ENCODE peak calls at places on chromosomes 4 and X, in six cellular contexts. O, Q, R, H, V and C are unnamed samples.

GRCh38 chrX:17621566-17622270 is 115.6 kb upstream of the SCML1 start:
- DNase-seq in O (no peak), Q (no peak), R (no peak), H (no peak), V (no peak), C (no peak)

GRCh38 chr4:5399790-5400421 is 308.5 kb downstream of the EVC2 start:
- DNase-seq in O (no peak), Q (no peak), R (peak), H (peak), V (no peak), C (no peak)

GRCh38 chrX:68462197-68462596 is 28.9 kb upstream of the OPHN1 start:
- DNase-seq in O (no peak), Q (no peak), R (no peak), H (peak), V (no peak), C (no peak)

GRCh38 chr4:107131295-107131694 is 95.2 kb upstream of the DKK2 start:
- DNase-seq in O (no peak), Q (no peak), R (no peak), H (no peak), V (no peak), C (no peak)

GRCh38 chr4:56531149-56531770 is 25.7 kb downstream of the ARL9 start:
- DNase-seq in O (no peak), Q (no peak), R (peak), H (no peak), V (no peak), C (no peak)

GRCh38 chr4:92303621-92304027 is at the start of gene GRID2:
- DNase-seq in O (no peak), Q (peak), R (peak), H (peak), V (peak), C (peak)

GRCh38 chr4:185735887-185736286 is 76.1 kb downstream of the SORBS2 start:
- DNase-seq in O (no peak), Q (no peak), R (no peak), H (no peak), V (no peak), C (no peak)

GRCh38 chrX:114338870-114339269 is 245.0 kb upstream of the HTR2C start:
- DNase-seq in O (no peak), Q (no peak), R (no peak), H (no peak), V (no peak), C (no peak)

GRCh38 chr4:167578906-167579305 is 344.6 kb upstream of the SPOCK3 start:
- DNase-seq in O (no peak), Q (no peak), R (peak), H (peak), V (no peak), C (no peak)

GRCh38 chrX:87846956-87847355 is 329.4 kb downstream of the KLHL4 start:
- DNase-seq in O (no peak), Q (no peak), R (no peak), H (no peak), V (no peak), C (no peak)

GRCh38 chr4:119011607-119011988 is 122.9 kb downstream of the SYNPO2 start:
- DNase-seq in O (no peak), Q (no peak), R (no peak), H (no peak), V (no peak), C (no peak)

GRCh38 chr4:879730-880079 is 52.4 kb downstream of the GAK start:
- DNase-seq in O (no peak), Q (no peak), R (no peak), H (no peak), V (no peak), C (no peak)

GRCh38 chr4:151888367-151888866 is 127.6 kb upstream of the GATB start:
- DNase-seq in O (no peak), Q (no peak), R (no peak), H (no peak), V (no peak), C (no peak)

GRCh38 chrX:130055103-130055502 is 55.2 kb downstream of the ELF4 start:
- DNase-seq in O (no peak), Q (peak), R (no peak), H (no peak), V (no peak), C (no peak)

GRCh38 chrX:123504047-123504446 is 228.8 kb downstream of the THOC2 start:
- DNase-seq in O (no peak), Q (no peak), R (no peak), H (no peak), V (no peak), C (no peak)

GRCh38 chr4:7629855-7630254 is 195.1 kb upstream of the PSAPL1 start:
- DNase-seq in O (no peak), Q (no peak), R (no peak), H (no peak), V (no peak), C (no peak)

GRCh38 chr4:182938213-182938645 is 21.0 kb upstream of the DCTD start:
- DNase-seq in O (peak), Q (peak), R (peak), H (peak), V (peak), C (peak)

GRCh38 chr4:113474017-113474416 is 287.5 kb downstream of the CAMK2D start:
- DNase-seq in O (no peak), Q (no peak), R (no peak), H (peak), V (no peak), C (no peak)

GRCh38 chr4:17664755-17665154 is 50.3 kb downstream of the MED28 start:
- DNase-seq in O (no peak), Q (no peak), R (no peak), H (no peak), V (no peak), C (no peak)

GRCh38 chr4:102501176-102501634 is at the start of gene NFKB1:
- DNase-seq in O (peak), Q (peak), R (peak), H (peak), V (peak), C (peak)

GRCh38 chrX:30948626-30949025 is 59.6 kb upstream of the TAB3 start:
- DNase-seq in O (no peak), Q (no peak), R (no peak), H (no peak), V (no peak), C (no peak)

GRCh38 chr4:129446074-129446473 is 350.1 kb downstream of the C4orf33 start:
- DNase-seq in O (no peak), Q (no peak), R (peak), H (no peak), V (no peak), C (no peak)

GRCh38 chrX:130695931-130696330 is 207.1 kb downstream of the ENOX2 start:
- DNase-seq in O (no peak), Q (no peak), R (no peak), H (no peak), V (no peak), C (no peak)

GRCh38 chrX:106999002-106999975 is 723 bp downstream of the MORC4 start:
- DNase-seq in O (peak), Q (peak), R (peak), H (peak), V (peak), C (peak)

GRCh38 chr4:94135701-94136100 is 72.0 kb upstream of the SMARCAD1 start:
- DNase-seq in O (no peak), Q (no peak), R (no peak), H (no peak), V (no peak), C (no peak)

GRCh38 chr4:187294861-187295260 is 571.2 kb upstream of the FAT1 start:
- DNase-seq in O (no peak), Q (no peak), R (no peak), H (peak), V (no peak), C (no peak)

GRCh38 chr4:17597517-17597916 is 16.9 kb upstream of the MED28 start:
- DNase-seq in O (no peak), Q (no peak), R (peak), H (peak), V (no peak), C (no peak)

GRCh38 chr4:16869594-16870245 is 28.7 kb downstream of the LDB2 start:
- DNase-seq in O (no peak), Q (peak), R (no peak), H (no peak), V (no peak), C (no peak)

GRCh38 chrX:134542485-134542884 is 82.5 kb downstream of the HPRT1 start:
- DNase-seq in O (no peak), Q (peak), R (peak), H (peak), V (peak), C (peak)

GRCh38 chr4:90580271-90580825 is 453.2 kb downstream of the CCSER1 start:
- DNase-seq in O (no peak), Q (no peak), R (peak), H (no peak), V (no peak), C (no peak)

GRCh38 chr4:1309261-1310010 is 19.7 kb downstream of the MAEA start:
- DNase-seq in O (peak), Q (peak), R (peak), H (no peak), V (peak), C (peak)

GRCh38 chr4:123561525-123561924 is 164.9 kb downstream of the SPRY1 start:
- DNase-seq in O (no peak), Q (no peak), R (no peak), H (peak), V (no peak), C (no peak)

GRCh38 chr4:89781321-89781720 is 55.6 kb downstream of the SNCA start:
- DNase-seq in O (no peak), Q (no peak), R (no peak), H (no peak), V (no peak), C (no peak)

GRCh38 chrX:45508459-45508858 is 307.8 kb upstream of the DIPK2B start:
- DNase-seq in O (no peak), Q (no peak), R (no peak), H (peak), V (peak), C (no peak)

GRCh38 chr4:42673084-42673429 is 16.2 kb upstream of the ATP8A1 start:
- DNase-seq in O (peak), Q (peak), R (no peak), H (no peak), V (no peak), C (peak)

GRCh38 chr4:103099691-103100392 is at the start of gene BDH2:
- DNase-seq in O (no peak), Q (peak), R (peak), H (peak), V (no peak), C (peak)

GRCh38 chrX:102558607-102559006 is 40.7 kb upstream of the ARMCX5 start:
- DNase-seq in O (no peak), Q (no peak), R (no peak), H (no peak), V (no peak), C (no peak)

DNA sequence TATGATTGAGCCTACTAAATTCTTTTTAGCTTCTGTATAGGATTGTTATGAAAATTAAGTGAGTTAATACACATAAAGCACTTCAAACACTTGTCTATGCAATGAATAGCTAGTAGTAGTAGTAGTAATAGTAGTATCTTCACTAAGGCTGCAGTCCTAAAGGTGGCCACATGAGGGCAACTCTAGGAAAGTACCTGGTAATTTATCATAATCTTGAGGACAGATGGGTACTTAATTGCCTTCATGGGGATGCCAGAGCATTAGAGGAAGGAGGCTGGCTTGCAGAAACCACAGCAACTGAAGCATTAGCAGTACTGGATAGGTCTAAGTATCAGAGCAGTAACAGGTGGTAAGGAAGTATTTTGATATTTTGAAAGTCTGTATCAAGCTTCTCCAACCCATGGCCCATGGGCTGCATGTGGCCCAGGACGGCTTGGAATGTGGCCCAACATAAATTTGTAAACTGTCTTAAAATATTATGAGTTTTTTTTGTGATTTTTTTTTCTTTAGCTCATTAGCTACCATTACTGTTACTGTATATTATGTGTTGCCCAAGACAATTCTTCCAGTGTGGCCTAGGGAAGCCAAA is 17.3 kb downstream of the NIPAL1 start:
- DNase-seq in O (no peak), Q (no peak), R (peak), H (peak), V (no peak), C (no peak)
- H3K27ac ChIP-seq in O (no peak), Q (no peak), R (no peak), H (no peak), V (no peak), C (no peak)

GRCh38 chr4:184294734-184295133 is 77.1 kb upstream of the ENPP6 start:
- DNase-seq in O (no peak), Q (no peak), R (no peak), H (no peak), V (no peak), C (no peak)

GRCh38 chr4:184295206-184295605 is 77.5 kb upstream of the ENPP6 start:
- DNase-seq in O (no peak), Q (no peak), R (no peak), H (no peak), V (no peak), C (no peak)

GRCh38 chr4:184292465-184292867 is 74.8 kb upstream of the ENPP6 start:
- DNase-seq in O (no peak), Q (no peak), R (no peak), H (no peak), V (no peak), C (no peak)

GRCh38 chr4:184293552-184293951 is 75.9 kb upstream of the ENPP6 start:
- DNase-seq in O (no peak), Q (no peak), R (peak), H (no peak), V (no peak), C (no peak)

DNA sequence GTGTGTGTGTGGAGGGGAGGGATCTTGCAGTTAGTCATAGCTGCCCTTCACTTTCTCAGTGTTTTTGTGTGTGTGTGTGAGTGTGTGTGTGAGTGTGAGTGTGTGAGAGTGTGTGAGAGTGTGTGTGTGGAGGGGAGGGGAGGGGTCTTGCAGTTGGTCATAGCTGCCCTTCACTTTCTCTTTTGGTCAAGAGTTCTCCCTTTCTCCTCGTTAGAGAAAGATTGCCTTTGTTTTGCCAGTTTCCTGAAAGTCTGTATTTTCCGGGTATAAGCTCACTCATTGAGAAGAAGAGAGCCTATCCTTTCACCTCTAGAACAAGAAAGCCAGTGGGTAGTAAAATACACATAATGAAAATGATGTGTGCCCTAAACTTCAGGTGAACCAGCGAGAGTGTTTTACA is 75.2 kb upstream of the ENPP6 start:
- DNase-seq in O (no peak), Q (no peak), R (no peak), H (no peak), V (no peak), C (no peak)
- H3K27ac ChIP-seq in O (no peak), Q (no peak), R (no peak), H (no peak), V (no peak), C (no peak)

GRCh38 chrX:93673869-93674271 is at the start of gene FAM133A:
- DNase-seq in O (no peak), Q (no peak), R (no peak), H (peak), V (no peak), C (no peak)
- H3K27ac ChIP-seq in O (peak), Q (peak), R (peak), H (no peak), V (no peak), C (peak)

DNA sequence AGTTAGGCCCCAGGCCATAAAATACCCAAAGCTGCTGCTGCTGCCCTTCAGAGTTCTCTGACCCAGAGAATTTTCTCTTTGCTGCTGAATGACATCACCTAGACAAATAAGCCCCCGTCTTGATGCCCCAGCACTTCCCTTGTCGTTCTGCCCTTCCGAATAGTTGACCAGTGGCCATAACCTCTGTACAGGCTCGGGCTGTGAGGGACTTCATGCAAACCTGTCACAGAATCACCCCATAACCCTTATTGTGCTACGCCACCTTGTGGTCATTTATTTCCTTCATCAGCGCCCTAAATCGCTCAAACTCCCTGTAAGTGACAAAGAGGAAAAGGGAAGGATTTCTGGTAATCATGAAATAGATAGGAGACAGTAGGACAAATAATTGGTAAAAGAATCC is 18.8 kb downstream of the SPACA5 start:
- DNase-seq in O (no peak), Q (no peak), R (peak), H (peak), V (no peak), C (no peak)
- H3K27ac ChIP-seq in O (peak), Q (peak), R (no peak), H (no peak), V (no peak), C (no peak)